ENCODE peak calls at places on chromosome 1, in four cellular contexts. One of them, this sample, is unnamed.

GRCh38 chr1:232813757-232814156 is 8.5 kb downstream of the MAP10 start:
- DNase-seq in GM19239: no peak
- DNase-seq in AG10803: no peak
- DNase-seq in naive thymus-derived CD8-positive, alpha-beta T cell: no peak
- DNase-seq in this sample: no peak

GRCh38 chr1:145785481-145785880 is 38.4 kb downstream of the RNF115 start:
- DNase-seq in naive thymus-derived CD8-positive, alpha-beta T cell: no peak
- DNase-seq in GM19239: no peak
- DNase-seq in AG10803: no peak
- DNase-seq in this sample: no peak

GRCh38 chr1:243393093-243393492 is 137.3 kb downstream of the SDCCAG8 start:
- DNase-seq in GM19239: no peak
- DNase-seq in naive thymus-derived CD8-positive, alpha-beta T cell: no peak
- DNase-seq in AG10803: no peak
- DNase-seq in this sample: peak

GRCh38 chr1:98792123-98792522 is 130.6 kb downstream of the SNX7 start:
- DNase-seq in naive thymus-derived CD8-positive, alpha-beta T cell: no peak
- DNase-seq in GM19239: no peak
- DNase-seq in AG10803: peak
- DNase-seq in this sample: no peak

GRCh38 chr1:232950919-232951579 is 638 bp downstream of the NTPCR start:
- DNase-seq in GM19239: no peak
- DNase-seq in AG10803: peak
- DNase-seq in naive thymus-derived CD8-positive, alpha-beta T cell: no peak
- DNase-seq in this sample: no peak

GRCh38 chr1:156062189-156062588 is 1.2 kb downstream of the RAB25 start:
- DNase-seq in AG10803: no peak
- DNase-seq in GM19239: no peak
- DNase-seq in naive thymus-derived CD8-positive, alpha-beta T cell: no peak
- DNase-seq in this sample: no peak

GRCh38 chr1:44168520-44169098 is 27.2 kb upstream of the KLF18 start:
- DNase-seq in GM19239: no peak
- DNase-seq in naive thymus-derived CD8-positive, alpha-beta T cell: no peak
- DNase-seq in AG10803: no peak
- DNase-seq in this sample: no peak

GRCh38 chr1:41423511-41424191 is 60.8 kb downstream of the EDN2 start:
- DNase-seq in AG10803: no peak
- DNase-seq in naive thymus-derived CD8-positive, alpha-beta T cell: no peak
- DNase-seq in GM19239: no peak
- DNase-seq in this sample: no peak

GRCh38 chr1:119674835-119675289 is 26.8 kb upstream of the ZNF697 start:
- DNase-seq in naive thymus-derived CD8-positive, alpha-beta T cell: peak
- DNase-seq in GM19239: no peak
- DNase-seq in AG10803: peak
- DNase-seq in this sample: no peak

GRCh38 chr1:20448626-20449215 is 37.3 kb downstream of the CAMK2N1 start:
- DNase-seq in naive thymus-derived CD8-positive, alpha-beta T cell: no peak
- DNase-seq in GM19239: no peak
- DNase-seq in AG10803: no peak
- DNase-seq in this sample: no peak

GRCh38 chr1:108200627-108201106 is 524 bp upstream of the SLC25A24 start:
- DNase-seq in GM19239: no peak
- DNase-seq in AG10803: peak
- DNase-seq in naive thymus-derived CD8-positive, alpha-beta T cell: peak
- DNase-seq in this sample: peak

GRCh38 chr1:90501281-90501680 is 215.8 kb downstream of the BARHL2 start:
- DNase-seq in AG10803: no peak
- DNase-seq in naive thymus-derived CD8-positive, alpha-beta T cell: no peak
- DNase-seq in GM19239: no peak
- DNase-seq in this sample: no peak

GRCh38 chr1:244901400-244901799 is 37.1 kb upstream of the HNRNPU start:
- DNase-seq in naive thymus-derived CD8-positive, alpha-beta T cell: no peak
- DNase-seq in AG10803: no peak
- DNase-seq in GM19239: no peak
- DNase-seq in this sample: no peak

GRCh38 chr1:22761821-22762220 is 51.2 kb downstream of the EPHB2 start:
- DNase-seq in GM19239: no peak
- DNase-seq in naive thymus-derived CD8-positive, alpha-beta T cell: no peak
- DNase-seq in AG10803: no peak
- DNase-seq in this sample: no peak

GRCh38 chr1:37149296-37149695 is 115.0 kb upstream of the GRIK3 start:
- DNase-seq in naive thymus-derived CD8-positive, alpha-beta T cell: no peak
- DNase-seq in AG10803: no peak
- DNase-seq in GM19239: no peak
- DNase-seq in this sample: no peak

GRCh38 chr1:11458811-11459275 is 20.1 kb upstream of the DISP3 start:
- DNase-seq in AG10803: no peak
- DNase-seq in GM19239: no peak
- DNase-seq in naive thymus-derived CD8-positive, alpha-beta T cell: no peak
- DNase-seq in this sample: no peak

GRCh38 chr1:39154553-39155361 is 49.7 kb upstream of the MACF1 start:
- DNase-seq in GM19239: no peak
- DNase-seq in naive thymus-derived CD8-positive, alpha-beta T cell: no peak
- DNase-seq in AG10803: peak
- DNase-seq in this sample: no peak

GRCh38 chr1:226636847-226637096 is 88.2 kb downstream of the STUM start:
- DNase-seq in AG10803: no peak
- DNase-seq in naive thymus-derived CD8-positive, alpha-beta T cell: no peak
- DNase-seq in GM19239: no peak
- DNase-seq in this sample: no peak

GRCh38 chr1:222815367-222815765 is 527 bp downstream of the DISP1 start:
- DNase-seq in GM19239: peak
- DNase-seq in naive thymus-derived CD8-positive, alpha-beta T cell: no peak
- DNase-seq in AG10803: no peak
- DNase-seq in this sample: no peak

GRCh38 chr1:154442006-154442740 is 37.0 kb downstream of the IL6R start:
- DNase-seq in GM19239: no peak
- DNase-seq in naive thymus-derived CD8-positive, alpha-beta T cell: no peak
- DNase-seq in AG10803: peak
- DNase-seq in this sample: no peak

GRCh38 chr1:113036639-113037321 is 36.2 kb upstream of the LRIG2 start:
- DNase-seq in GM19239: no peak
- DNase-seq in naive thymus-derived CD8-positive, alpha-beta T cell: no peak
- DNase-seq in AG10803: peak
- DNase-seq in this sample: no peak

GRCh38 chr1:209831615-209832014 is 3.8 kb downstream of the UTP25 start:
- DNase-seq in GM19239: no peak
- DNase-seq in AG10803: peak
- DNase-seq in naive thymus-derived CD8-positive, alpha-beta T cell: no peak
- DNase-seq in this sample: no peak

GRCh38 chr1:45012639-45013278 is 705 bp downstream of the UROD start:
- DNase-seq in AG10803: peak
- DNase-seq in naive thymus-derived CD8-positive, alpha-beta T cell: no peak
- DNase-seq in GM19239: no peak
- DNase-seq in this sample: no peak

GRCh38 chr1:230459463-230459862 is 33.3 kb upstream of the PGBD5 start:
- DNase-seq in naive thymus-derived CD8-positive, alpha-beta T cell: no peak
- DNase-seq in GM19239: no peak
- DNase-seq in AG10803: peak
- DNase-seq in this sample: no peak

GRCh38 chr1:165403835-165404482 is 41.0 kb downstream of the RXRG start:
- DNase-seq in GM19239: peak
- DNase-seq in naive thymus-derived CD8-positive, alpha-beta T cell: peak
- DNase-seq in AG10803: no peak
- DNase-seq in this sample: no peak

GRCh38 chr1:121569407-121569806 is 384.6 kb downstream of the SRGAP2C start:
- DNase-seq in AG10803: no peak
- DNase-seq in naive thymus-derived CD8-positive, alpha-beta T cell: no peak
- DNase-seq in GM19239: no peak
- DNase-seq in this sample: no peak

GRCh38 chr1:29655945-29656866 is 419.9 kb downstream of the PTPRU start:
- DNase-seq in naive thymus-derived CD8-positive, alpha-beta T cell: no peak
- DNase-seq in AG10803: no peak
- DNase-seq in GM19239: no peak
- DNase-seq in this sample: no peak

GRCh38 chr1:46742069-46742468 is 23.2 kb upstream of the EFCAB14 start:
- DNase-seq in GM19239: no peak
- DNase-seq in naive thymus-derived CD8-positive, alpha-beta T cell: no peak
- DNase-seq in AG10803: no peak
- DNase-seq in this sample: no peak

GRCh38 chr1:151739590-151740355 is 18.5 kb downstream of the RIIAD1 start:
- DNase-seq in GM19239: no peak
- DNase-seq in naive thymus-derived CD8-positive, alpha-beta T cell: no peak
- DNase-seq in AG10803: no peak
- DNase-seq in this sample: no peak

GRCh38 chr1:226736908-226737818 is 1.9 kb downstream of the ITPKB start:
- DNase-seq in AG10803: peak
- DNase-seq in naive thymus-derived CD8-positive, alpha-beta T cell: peak
- DNase-seq in GM19239: no peak
- DNase-seq in this sample: no peak

GRCh38 chr1:161863549-161863948 is 97.4 kb downstream of the ATF6 start:
- DNase-seq in GM19239: no peak
- DNase-seq in AG10803: no peak
- DNase-seq in naive thymus-derived CD8-positive, alpha-beta T cell: no peak
- DNase-seq in this sample: no peak

GRCh38 chr1:160090760-160091159 is 7.7 kb downstream of the IGSF8 start:
- DNase-seq in AG10803: no peak
- DNase-seq in naive thymus-derived CD8-positive, alpha-beta T cell: no peak
- DNase-seq in GM19239: no peak
- DNase-seq in this sample: no peak

GRCh38 chr1:226870323-226871046 is at the start of gene PSEN2:
- DNase-seq in GM19239: peak
- DNase-seq in AG10803: peak
- DNase-seq in naive thymus-derived CD8-positive, alpha-beta T cell: peak
- DNase-seq in this sample: no peak

GRCh38 chr1:211870156-211870555 is 39.6 kb upstream of the LPGAT1 start:
- DNase-seq in naive thymus-derived CD8-positive, alpha-beta T cell: no peak
- DNase-seq in GM19239: no peak
- DNase-seq in AG10803: peak
- DNase-seq in this sample: no peak

GRCh38 chr1:241592273-241592958 is 47.8 kb downstream of the CHML start:
- DNase-seq in naive thymus-derived CD8-positive, alpha-beta T cell: no peak
- DNase-seq in GM19239: no peak
- DNase-seq in AG10803: peak
- DNase-seq in this sample: no peak

This sample was measured in cerebellar nuclear complex.